ENCODE peak calls at places on chromosomes 2 and 18, in six cellular contexts. B is A549, U is lower lobe of right lung, C is WTC11, A is OCI-LY7, Y is cardiac muscle cell. E is an unnamed sample.

GRCh38 chr18:63216911-63217311 is 102.7 kb downstream of the BCL2 start:
- DNase-seq in B (no peak), C (no peak), A (no peak), U (no peak), Y (no peak), E (peak; percentile 65)

GRCh38 chr2:189411860-189412259 is 29.4 kb upstream of the WDR75 start:
- DNase-seq in A (no peak), Y (peak; percentile 94), B (peak; percentile 11), C (no peak), U (no peak), E (no peak)

GRCh38 chr2:211033765-211034164 is 477.4 kb downstream of the CPS1 start:
- DNase-seq in C (no peak), Y (peak; percentile 9), A (no peak), B (peak; percentile 12), U (no peak), E (no peak)

GRCh38 chr18:23800902-23801301 is 111.6 kb downstream of the LAMA3 start:
- DNase-seq in A (no peak), B (no peak), U (no peak), C (no peak), Y (no peak), E (no peak)

GRCh38 chr18:62394001-62394763 is 69.1 kb downstream of the TNFRSF11A start:
- DNase-seq in Y (no peak), A (no peak), U (no peak), B (no peak), C (no peak), E (no peak)

GRCh38 chr18:48390641-48391040 is 18.5 kb downstream of the ZBTB7C start:
- DNase-seq in A (no peak), C (no peak), B (no peak), U (no peak), Y (no peak), E (no peak)

GRCh38 chr2:113316085-113316484 is 37.4 kb upstream of the PAX8 start:
- DNase-seq in B (no peak), Y (no peak), A (no peak), U (no peak), C (no peak), E (no peak)

GRCh38 chr2:182951948-182952663 is 85.7 kb upstream of the FRZB start:
- DNase-seq in B (no peak), U (no peak), C (no peak), A (no peak), Y (no peak), E (peak; percentile 37)

GRCh38 chr2:199460101-199460671 is 2.4 kb upstream of the SATB2 start:
- DNase-seq in C (no peak), A (peak; percentile 45), U (no peak), B (peak; percentile 37), Y (peak; percentile 57), E (no peak)

GRCh38 chr2:223121317-223121716 is 69.3 kb downstream of the KCNE4 start:
- DNase-seq in B (no peak), A (no peak), Y (no peak), U (no peak), C (no peak), E (no peak)

GRCh38 chr2:103135679-103136078 is 373.8 kb downstream of the TMEM182 start:
- DNase-seq in C (no peak), U (no peak), Y (no peak), B (peak; percentile 12), A (no peak), E (no peak)

GRCh38 chr2:207385903-207386302 is 143.9 kb upstream of the CREB1 start:
- DNase-seq in Y (peak; percentile 72), U (no peak), B (no peak), C (no peak), A (no peak), E (no peak)

GRCh38 chr2:129758461-129759185 is 220.8 kb upstream of the RAB6C start:
- DNase-seq in A (no peak), U (peak; percentile 73), Y (peak; percentile 5), B (no peak), C (no peak), E (no peak)

GRCh38 chr2:25664531-25665307 is 8.7 kb downstream of the DTNB start:
- DNase-seq in Y (peak; percentile 80), B (peak; percentile 91), A (peak; percentile 55), C (peak; percentile 69), U (peak; percentile 57), E (peak; percentile 56)

GRCh38 chr2:156537147-156537546 is 101.0 kb downstream of the GPD2 start:
- DNase-seq in U (no peak), C (no peak), B (no peak), Y (peak; percentile 8), A (no peak), E (peak; percentile 6)

GRCh38 chr2:38037757-38038615 is 38.0 kb downstream of the CYP1B1 start:
- DNase-seq in B (no peak), Y (peak; percentile 86), C (peak; percentile 54), U (no peak), A (no peak), E (peak; percentile 50)

GRCh38 chr2:74462786-74463105 is 2.4 kb downstream of the MOGS start:
- DNase-seq in C (no peak), B (no peak), U (no peak), A (no peak), Y (no peak), E (no peak)

GRCh38 chr2:74458957-74459290 is 686 bp downstream of the WBP1 start:
- DNase-seq in Y (peak; percentile 25), U (no peak), A (no peak), B (no peak), C (no peak), E (no peak)

GRCh38 chr2:74462054-74462785 is 3.0 kb downstream of the MOGS start:
- DNase-seq in U (no peak), B (no peak), Y (no peak), A (no peak), C (no peak), E (no peak)

GRCh38 chr2:74459377-74460118 is 1.3 kb downstream of the WBP1 start:
- DNase-seq in C (no peak), Y (no peak), A (no peak), U (no peak), B (no peak), E (no peak)

DNA sequence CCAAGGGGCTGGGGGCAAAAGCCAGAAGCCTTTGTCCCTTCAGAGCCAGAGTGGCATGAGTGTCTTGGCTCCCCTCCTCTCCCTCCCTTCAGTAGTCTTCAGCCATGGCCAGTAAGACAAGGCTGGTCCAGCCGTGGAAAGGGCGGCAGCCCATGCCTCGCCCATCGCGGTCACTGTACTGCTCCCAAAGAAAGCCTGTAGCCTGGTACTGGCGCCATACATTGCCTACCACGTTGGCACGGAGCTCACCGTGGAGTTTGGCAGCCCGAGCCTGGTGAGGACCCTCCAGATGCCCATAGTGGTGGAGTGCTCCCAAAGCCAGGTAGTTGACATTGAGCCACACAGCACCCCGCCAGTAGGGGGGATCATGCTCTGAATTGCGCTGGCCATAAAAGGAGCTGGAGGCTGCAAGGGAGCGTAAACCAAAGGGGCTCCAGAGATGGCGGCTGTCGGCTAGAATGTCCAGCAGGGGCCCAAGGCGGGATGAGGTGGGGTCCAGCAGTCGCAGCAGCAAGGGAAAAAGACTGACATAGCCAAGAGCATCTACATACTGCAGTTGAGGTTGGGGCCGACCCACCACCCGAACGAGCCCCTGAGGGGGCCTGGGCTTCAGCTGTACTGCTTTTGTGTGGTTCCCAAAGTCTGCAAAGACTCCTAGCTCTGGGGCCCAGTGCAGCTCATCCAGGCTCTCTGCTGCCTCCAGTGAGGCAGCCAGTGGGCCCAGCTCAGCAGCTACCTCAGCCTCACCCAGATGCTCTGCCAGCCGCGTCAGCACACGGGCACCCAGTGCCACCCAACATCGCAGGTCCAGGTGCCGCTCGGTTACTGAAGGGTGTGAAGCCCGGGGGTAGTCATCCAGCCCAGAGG is 3.2 kb downstream of the WBP1 start:
- DNase-seq in U (no peak), Y (peak; percentile 9), A (peak; percentile 37), B (peak; percentile 47), C (peak; percentile 59), E (peak; percentile 49)
- TF ChIP-seq CTCF in U (no peak), Y (peak; percentile 15), A (peak; percentile 67), B (peak; percentile 26), C (peak; percentile 17), E (peak; percentile 6)

GRCh38 chr2:176638167-176639015 is 369.1 kb downstream of the MTX2 start:
- DNase-seq in Y (peak; percentile 66), B (peak; percentile 69), A (no peak), U (peak; percentile 67), C (peak; percentile 59), E (peak; percentile 71)
- TF ChIP-seq CTCF in Y (peak; percentile 63), B (peak; percentile 96), A (peak; percentile 30), U (peak; percentile 72), C (peak; percentile 73), E (peak; percentile 85)

DNA sequence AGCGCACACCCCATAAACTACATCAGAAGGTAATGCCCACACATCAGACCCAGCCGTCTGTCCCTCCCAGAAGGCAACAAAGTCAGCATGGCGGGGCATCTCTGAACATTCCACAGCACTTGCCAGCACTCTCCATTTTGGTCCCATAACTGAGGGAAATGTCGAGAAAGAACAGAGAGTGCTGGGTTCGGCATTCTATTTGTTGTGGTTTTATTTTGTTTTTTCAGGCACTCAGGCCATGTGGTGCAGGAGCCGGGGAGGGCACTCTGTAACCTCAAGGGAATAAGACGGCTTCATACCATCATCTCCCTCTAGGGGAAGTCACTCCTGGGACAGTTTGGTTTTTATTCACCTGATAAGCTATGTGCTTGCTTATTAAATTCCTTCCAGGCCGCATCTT is 156.0 kb downstream of the SEPTIN10 start:
- DNase-seq in C (no peak), B (no peak), Y (no peak), A (no peak), U (no peak), E (no peak)
- TF ChIP-seq CTCF in C (no peak), B (no peak), Y (peak; percentile 4), A (no peak), U (no peak), E (no peak)

DNA sequence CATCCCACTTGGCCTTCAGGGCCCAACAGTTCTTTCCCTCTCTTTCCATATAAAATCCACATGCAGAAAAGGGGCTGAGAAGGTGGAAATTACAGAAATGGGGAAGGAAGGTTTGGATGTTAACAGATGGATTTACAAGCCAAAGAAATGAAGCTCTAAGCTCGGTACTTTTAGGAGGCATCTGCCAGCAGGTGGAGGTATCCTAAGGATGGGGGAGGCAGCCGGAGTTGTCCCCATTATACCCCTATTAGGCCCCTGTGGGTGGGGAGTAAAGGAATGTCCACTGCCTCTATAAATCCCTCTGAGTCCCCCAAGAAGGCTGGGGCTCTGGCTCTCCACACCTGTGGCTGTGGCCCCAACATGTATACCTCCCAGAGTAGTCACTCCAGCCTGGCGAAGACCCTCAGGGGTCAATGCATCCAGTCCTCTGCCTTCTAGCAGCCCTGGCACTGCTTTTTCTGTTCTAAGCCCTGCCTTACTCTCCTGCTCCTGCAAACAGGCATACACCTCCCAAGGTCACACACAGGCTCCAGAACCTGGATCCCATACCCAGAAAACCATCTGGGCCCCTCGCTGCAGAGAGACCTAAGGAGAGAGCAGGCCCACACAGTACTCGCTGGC is 1.2 kb downstream of the FBXO41 start:
- DNase-seq in A (peak; percentile 26), Y (no peak), B (no peak), C (no peak), U (no peak), E (no peak)
- TF ChIP-seq CTCF in A (peak; percentile 55), Y (no peak), B (no peak), C (no peak), U (no peak), E (no peak)